ENCODE peak calls at places on chromosomes 7 and 10, in six cellular contexts. D is HFF-Myc, M is bronchial epithelial cell, I is body of pancreas, L is HFFc6, G is astrocyte of the spinal cord. Z is an unnamed sample.
A peak's percentile ranks its signal among the peaks of the same experiment; 100 is the strongest.

GRCh38 chr10:87761892-87762291 is 56.1 kb downstream of the ATAD1 start:
- DNase-seq in G (peak; percentile 69), D (no peak), I (no peak), L (peak; percentile 57), M (peak; percentile 95), Z (no peak)

GRCh38 chr10:75210193-75211006 is at the start of gene VDAC2:
- DNase-seq in D (peak; percentile 50), L (peak; percentile 80), G (peak; percentile 88), M (peak; percentile 66), I (peak; percentile 92), Z (peak; percentile 94)

GRCh38 chr10:87559392-87559791 is 54.7 kb downstream of the MINPP1 start:
- DNase-seq in G (no peak), M (no peak), I (no peak), L (no peak), D (no peak), Z (no peak)

GRCh38 chr10:119803264-119803663 is 69.4 kb downstream of the MCMBP start:
- DNase-seq in D (no peak), I (no peak), M (peak; percentile 47), L (peak; percentile 67), G (peak; percentile 61), Z (no peak)

GRCh38 chr10:16987129-16987670 is 142.4 kb downstream of the CUBN start:
- DNase-seq in G (peak; percentile 94), I (no peak), M (peak; percentile 29), L (peak; percentile 69), D (no peak), Z (no peak)

GRCh38 chr7:155187061-155187785 is 110.5 kb upstream of the INSIG1 start:
- DNase-seq in G (no peak), I (no peak), D (no peak), M (no peak), L (no peak), Z (no peak)

GRCh38 chr10:488933-489215 is 200.6 kb downstream of the DIP2C start:
- DNase-seq in D (no peak), M (no peak), I (no peak), L (no peak), G (no peak), Z (peak; percentile 6)

GRCh38 chr7:148712610-148713330 is 14.1 kb downstream of the CUL1 start:
- DNase-seq in L (no peak), G (no peak), M (peak; percentile 45), D (no peak), I (no peak), Z (no peak)

GRCh38 chr10:84177541-84178386 is 4.2 kb downstream of the GPR15LG start:
- DNase-seq in G (no peak), M (peak; percentile 50), L (no peak), D (no peak), I (no peak), Z (no peak)

GRCh38 chr10:127527891-127528290 is 21.2 kb upstream of the NPS start:
- DNase-seq in I (no peak), G (no peak), L (no peak), M (no peak), D (no peak), Z (no peak)

GRCh38 chr7:120742370-120742769 is 115.6 kb downstream of the TSPAN12 start:
- DNase-seq in M (no peak), L (no peak), I (no peak), G (no peak), D (no peak), Z (peak; percentile 55)

GRCh38 chr10:127150136-127150535 is 46.3 kb downstream of the INSYN2A start:
- DNase-seq in M (peak; percentile 55), I (no peak), G (peak; percentile 70), L (peak; percentile 61), D (no peak), Z (no peak)

GRCh38 chr7:122616951-122617350 is 82.0 kb downstream of the RNF133 start:
- DNase-seq in M (no peak), G (no peak), L (no peak), D (no peak), I (no peak), Z (no peak)

GRCh38 chr10:34931216-34931615 is 116.1 kb upstream of the PARD3 start:
- DNase-seq in D (no peak), G (no peak), L (no peak), I (no peak), M (no peak), Z (no peak)

GRCh38 chr7:133437544-133437943 is 184.7 kb downstream of the EXOC4 start:
- DNase-seq in M (no peak), G (no peak), I (no peak), L (no peak), D (no peak), Z (no peak)

GRCh38 chr7:102080371-102081243 is 206.1 kb upstream of the SH2B2 start:
- DNase-seq in G (no peak), I (no peak), D (no peak), L (no peak), M (no peak), Z (no peak)

GRCh38 chr7:103142494-103142893 is 6.4 kb downstream of the NAPEPLD start:
- DNase-seq in I (no peak), L (no peak), M (peak; percentile 88), D (no peak), G (no peak), Z (no peak)

GRCh38 chr10:97805096-97805879 is 33.5 kb upstream of the SFRP5 start:
- DNase-seq in G (no peak), I (no peak), M (no peak), D (no peak), L (no peak), Z (no peak)

GRCh38 chr10:89771684-89772083 is 70.3 kb downstream of the KIF20B start:
- DNase-seq in L (no peak), G (no peak), D (no peak), I (no peak), M (no peak), Z (no peak)

GRCh38 chr7:85488406-85488805 is 301.6 kb upstream of the SEMA3D start:
- DNase-seq in G (no peak), M (no peak), D (no peak), L (no peak), I (no peak), Z (no peak)

GRCh38 chr10:94738588-94738987 is 23.9 kb upstream of the CYP2C19 start:
- DNase-seq in I (no peak), L (no peak), G (no peak), D (no peak), M (no peak), Z (no peak)

GRCh38 chr7:92874567-92874966 is 38.2 kb upstream of the CDK6 start:
- DNase-seq in M (peak; percentile 18), G (peak; percentile 53), I (no peak), D (no peak), L (no peak), Z (no peak)

GRCh38 chr7:135509589-135509838 is 388 bp downstream of the CNOT4 start:
- DNase-seq in D (no peak), I (no peak), L (no peak), G (no peak), M (no peak), Z (no peak)

GRCh38 chr7:42471573-42472174 is 234.7 kb upstream of the GLI3 start:
- DNase-seq in L (no peak), D (no peak), M (peak; percentile 94), I (no peak), G (no peak), Z (no peak)

GRCh38 chr10:116292493-116292892 is 19.5 kb upstream of the GFRA1 start:
- DNase-seq in M (no peak), D (no peak), G (no peak), I (no peak), L (no peak), Z (no peak)

GRCh38 chr10:116289652-116290051 is 16.6 kb upstream of the GFRA1 start:
- DNase-seq in L (no peak), G (no peak), M (no peak), I (no peak), D (no peak), Z (no peak)

GRCh38 chr10:116286801-116287200 is 13.8 kb upstream of the GFRA1 start:
- DNase-seq in G (no peak), I (no peak), D (no peak), L (no peak), M (no peak), Z (no peak)

GRCh38 chr10:116287906-116288501 is 15.0 kb upstream of the GFRA1 start:
- DNase-seq in D (no peak), G (peak; percentile 72), L (peak; percentile 52), M (peak; percentile 48), I (peak; percentile 54), Z (peak; percentile 40)
- TF ChIP-seq CTCF in D (peak; percentile 66), G (peak; percentile 66), L (peak; percentile 89), M (peak; percentile 34), I (peak; percentile 78), Z (peak; percentile 72)

GRCh38 chr10:102894491-102895213 is 23.4 kb upstream of the CNNM2 start:
- DNase-seq in I (no peak), L (no peak), D (no peak), M (no peak), G (no peak), Z (no peak)
- TF ChIP-seq CTCF in I (no peak), L (no peak), D (no peak), M (no peak), G (no peak), Z (no peak)

DNA sequence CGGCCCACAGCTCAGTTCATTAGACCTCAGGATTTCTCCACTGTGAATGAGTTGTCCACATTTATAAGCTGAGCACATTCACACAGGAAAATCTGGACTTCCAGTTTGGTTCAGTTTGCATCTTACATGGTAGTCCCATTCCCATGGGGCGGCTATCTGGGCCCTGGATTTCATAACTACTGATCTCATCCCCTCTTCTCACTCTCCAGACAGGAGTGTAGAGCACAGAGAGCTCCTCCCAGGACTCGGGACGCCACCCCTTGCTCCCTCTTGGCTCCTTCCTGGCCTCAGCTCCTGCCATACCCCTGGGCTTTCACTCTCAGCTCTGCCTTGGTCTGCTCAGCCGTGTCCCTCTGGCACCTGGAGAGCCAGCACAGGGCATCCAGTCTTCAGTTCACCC is 117.6 kb upstream of the TCERG1L start:
- DNase-seq in M (no peak), D (no peak), G (no peak), L (no peak), I (no peak), Z (no peak)
- TF ChIP-seq CTCF in M (no peak), D (no peak), G (no peak), L (no peak), I (no peak), Z (no peak)

GRCh38 chr7:2256306-2257045 is 14.4 kb downstream of the NUDT1 start:
- DNase-seq in M (no peak), D (no peak), L (no peak), G (no peak), I (no peak), Z (no peak)
- TF ChIP-seq CTCF in M (no peak), D (no peak), L (no peak), G (no peak), I (no peak), Z (no peak)

DNA sequence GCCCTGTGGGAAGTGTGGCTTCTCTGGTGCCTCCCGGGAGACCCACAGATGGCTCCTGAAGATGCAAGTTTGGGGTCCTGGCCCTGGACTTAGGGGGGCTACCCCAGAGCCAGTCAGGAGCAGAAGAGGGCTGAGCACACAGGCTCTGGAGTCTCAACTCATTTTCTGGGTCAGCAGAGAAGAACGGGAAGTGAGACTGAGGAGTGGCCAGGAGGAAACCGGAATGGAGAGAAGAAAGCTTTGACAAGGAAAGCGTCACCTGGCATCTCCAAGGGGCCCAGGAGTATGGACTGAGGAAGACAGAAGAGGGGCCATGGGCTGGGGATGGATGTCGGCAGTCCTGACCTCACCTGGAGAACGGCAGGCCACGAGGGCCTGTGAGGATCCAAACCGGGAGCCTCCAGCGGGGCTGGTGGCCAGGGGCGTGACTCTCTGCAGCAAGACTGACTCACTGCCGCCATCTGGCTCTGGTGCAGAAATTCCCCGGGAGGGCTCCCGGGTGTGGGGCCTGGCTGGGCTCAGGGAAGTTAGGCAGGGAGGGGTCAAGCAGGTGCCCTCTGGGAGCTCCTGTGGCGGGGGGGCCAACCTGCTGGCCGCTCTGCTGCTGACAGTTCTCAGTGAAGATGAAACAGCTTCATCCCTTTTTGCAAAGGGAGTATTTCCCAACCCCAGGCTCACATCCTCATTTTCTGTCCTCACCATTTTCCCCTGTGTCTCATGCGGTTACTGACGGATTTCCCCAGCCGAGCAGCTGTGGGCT is 23.6 kb downstream of the DAGLB start:
- DNase-seq in L (no peak), G (no peak), I (no peak), M (no peak), D (no peak), Z (peak; percentile 44)
- TF ChIP-seq CTCF in L (no peak), G (peak; percentile 12), I (no peak), M (peak; percentile 26), D (no peak), Z (no peak)

Z was measured in glutamatergic neuron.